ENCODE peak calls at places on chromosomes 2 and 18, in nine cellular contexts. E is type B pancreatic cell, C is mucosa of descending colon, S is Calu3, Q is WERI-Rb-1, P is kidney, V is choroid plexus epithelial cell, O is neural crest cell, Z is WTC11. X is an unnamed sample.

GRCh38 chr18:47120428-47120827 is 29.9 kb downstream of the HDHD2 start:
- DNase-seq in E (no peak), S (no peak), V (no peak), Q (no peak), O (no peak), C (no peak), P (no peak), Z (no peak), X (no peak)

GRCh38 chr2:134668821-134669220 is 50.0 kb downstream of the TMEM163 start:
- DNase-seq in C (no peak), Q (no peak), Z (no peak), S (no peak), O (no peak), V (no peak), E (no peak), P (no peak), X (no peak)

GRCh38 chr2:41735446-41735845 is 312.4 kb upstream of the PKDCC start:
- DNase-seq in Q (no peak), Z (no peak), O (no peak), S (no peak), C (no peak), V (no peak), P (no peak), E (no peak), X (no peak)

GRCh38 chr2:128187032-128187654 is 96.1 kb downstream of the UGGT1 start:
- DNase-seq in E (no peak), C (no peak), Z (no peak), V (peak; percentile 80), S (no peak), O (no peak), P (no peak), Q (peak; percentile 57), X (no peak)

GRCh38 chr18:2442726-2443275 is 128.5 kb downstream of the METTL4 start:
- DNase-seq in V (peak; percentile 72), C (no peak), Z (no peak), O (no peak), S (peak; percentile 23), P (no peak), Q (no peak), E (no peak), X (no peak)

GRCh38 chr2:19971691-19972090 is 18.2 kb downstream of the WDR35 start:
- DNase-seq in Q (no peak), P (no peak), O (no peak), V (no peak), S (no peak), Z (no peak), C (no peak), E (no peak), X (no peak)

GRCh38 chr2:57696016-57696415 is 350.6 kb upstream of the VRK2 start:
- DNase-seq in S (peak; percentile 46), C (no peak), Z (no peak), Q (no peak), V (peak; percentile 28), P (no peak), E (no peak), O (no peak), X (no peak)

GRCh38 chr2:7899923-7900322 is 781.9 kb upstream of the ID2 start:
- DNase-seq in P (no peak), V (no peak), E (no peak), O (no peak), S (no peak), C (no peak), Q (no peak), Z (no peak), X (no peak)

GRCh38 chr2:231413456-231413855 is 17.9 kb downstream of the B3GNT7 start:
- DNase-seq in V (no peak), C (no peak), S (no peak), E (no peak), P (peak; percentile 45), Z (no peak), O (no peak), Q (no peak), X (no peak)

GRCh38 chr2:226771067-226771466 is 28.6 kb downstream of the IRS1 start:
- DNase-seq in C (peak; percentile 45), E (no peak), V (no peak), Z (no peak), Q (no peak), P (no peak), O (no peak), S (no peak), X (no peak)

GRCh38 chr2:207219716-207220414 is 54.1 kb upstream of the KLF7 start:
- DNase-seq in Q (no peak), V (peak; percentile 78), S (no peak), C (no peak), P (no peak), Z (no peak), O (no peak), E (no peak), X (no peak)

GRCh38 chr2:219448776-219449476 is 14.3 kb downstream of the SPEG start:
- DNase-seq in O (no peak), Q (no peak), Z (peak; percentile 77), C (no peak), E (no peak), S (no peak), V (no peak), P (no peak), X (no peak)

GRCh38 chr2:39603436-39603835 is 62.3 kb upstream of the TMEM178A start:
- DNase-seq in S (no peak), C (no peak), P (no peak), Q (no peak), O (no peak), Z (no peak), V (peak; percentile 44), E (no peak), X (no peak)

GRCh38 chr2:195543902-195544894 is 112.8 kb upstream of the SLC39A10 start:
- DNase-seq in E (no peak), C (no peak), P (no peak), V (peak; percentile 75), Q (no peak), Z (no peak), S (peak; percentile 28), O (no peak), X (no peak)

GRCh38 chr2:18559531-18559930 is 922 bp downstream of the RDH14 start:
- DNase-seq in P (no peak), O (no peak), Z (no peak), V (no peak), Q (no peak), C (no peak), S (no peak), E (no peak), X (no peak)

GRCh38 chr2:18557121-18557520 is 3.3 kb downstream of the RDH14 start:
- DNase-seq in V (no peak), S (no peak), O (no peak), E (no peak), C (no peak), P (no peak), Z (no peak), Q (no peak), X (no peak)

GRCh38 chr2:18558458-18558857 is 2.0 kb downstream of the RDH14 start:
- DNase-seq in E (no peak), C (no peak), V (no peak), Z (no peak), S (no peak), O (no peak), Q (no peak), P (no peak), X (no peak)

GRCh38 chr2:18560797-18561085 is 288 bp upstream of the RDH14 start:
- DNase-seq in Q (no peak), P (no peak), O (no peak), S (no peak), E (no peak), Z (no peak), C (no peak), V (no peak), X (no peak)

DNA sequence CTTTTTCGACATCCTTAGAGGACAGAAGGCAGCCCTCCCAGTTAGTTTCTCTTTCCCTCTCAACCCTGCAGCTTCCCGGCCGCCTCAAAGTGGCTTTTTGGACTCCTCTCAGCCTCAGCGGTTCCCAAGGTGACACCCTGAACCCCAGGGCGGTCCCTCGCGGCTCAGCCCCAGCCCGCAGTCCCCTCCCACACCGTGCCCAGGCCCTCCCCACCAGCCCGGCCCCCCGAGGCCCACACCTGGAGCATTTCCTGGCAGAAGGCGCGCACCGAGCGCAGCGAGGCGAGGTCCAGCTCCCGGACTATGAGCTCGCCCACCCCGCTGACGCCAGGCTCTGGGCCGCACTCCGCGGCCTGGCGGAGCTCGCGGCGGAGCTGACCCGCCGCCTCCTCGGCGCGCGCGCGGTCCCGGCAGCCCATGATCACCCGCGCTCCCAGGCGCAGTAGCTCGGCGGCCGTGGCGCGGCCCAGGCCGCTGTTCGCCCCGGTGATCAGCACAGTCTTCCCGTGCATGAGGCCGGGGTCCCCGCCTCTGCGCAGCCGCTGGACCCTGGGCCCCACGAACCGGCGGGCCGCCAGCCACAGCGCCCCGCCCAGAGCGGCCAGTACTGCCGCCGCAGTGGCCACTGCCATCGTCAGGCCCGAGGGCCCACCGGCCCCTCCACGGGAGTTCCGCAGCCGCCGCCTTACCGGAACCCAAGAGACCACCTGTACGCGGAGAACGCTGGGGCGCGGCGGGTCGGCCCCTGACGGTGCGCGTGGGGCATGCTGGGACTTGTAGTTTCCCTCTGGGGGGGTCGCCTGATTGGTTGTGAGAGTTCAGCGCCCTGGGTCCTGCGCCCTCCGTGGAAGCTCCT is at the start of gene RDH14:
- DNase-seq in Q (peak; percentile 99), P (peak; percentile 98), V (peak; percentile 95), O (peak; percentile 82), Z (peak; percentile 97), C (peak; percentile 95), E (peak; percentile 95), S (peak; percentile 94), X (peak; percentile 93)
- TF ChIP-seq CTCF in Q (no peak), P (no peak), V (no peak), O (no peak), Z (no peak), C (no peak), E (no peak), S (no peak), X (no peak)

DNA sequence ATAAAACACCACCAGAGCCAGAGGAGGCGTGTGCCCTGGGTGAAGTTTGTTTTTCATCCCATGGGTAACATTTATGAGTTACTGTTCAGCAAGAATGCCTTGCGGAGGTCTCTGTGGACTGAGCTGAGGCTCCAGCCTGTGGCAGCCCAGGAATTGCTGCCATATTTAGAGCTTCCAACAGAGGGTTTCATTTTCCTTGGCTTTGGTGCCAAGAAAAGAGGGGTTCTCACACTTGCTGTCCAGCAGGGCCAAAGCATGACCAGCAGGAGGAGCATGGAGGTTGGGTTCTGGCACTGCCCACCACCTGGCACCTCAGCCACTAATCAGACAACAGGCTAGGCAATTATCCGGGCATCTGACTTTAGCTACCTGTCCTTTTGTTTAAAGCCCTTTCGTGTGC is 36.7 kb downstream of the EPAS1 start:
- DNase-seq in E (no peak), O (no peak), Q (no peak), V (no peak), Z (peak; percentile 16), P (no peak), C (no peak), S (no peak), X (no peak)
- TF ChIP-seq CTCF in E (no peak), O (no peak), Q (peak; percentile 68), V (peak; percentile 45), Z (no peak), P (peak; percentile 16), C (no peak), S (no peak), X (no peak)

GRCh38 chr18:55988537-55988936 is 400.5 kb upstream of the TCF4 start:
- DNase-seq in S (no peak), Q (no peak), P (no peak), E (no peak), O (no peak), C (no peak), V (peak; percentile 30), Z (no peak), X (no peak)
- TF ChIP-seq CTCF in S (no peak), Q (no peak), P (no peak), E (no peak), O (no peak), C (no peak), V (no peak), Z (no peak), X (no peak)

GRCh38 chr2:169562519-169562918 is 11.1 kb downstream of the FASTKD1 start:
- DNase-seq in O (no peak), C (no peak), P (no peak), E (no peak), Q (no peak), Z (no peak), S (no peak), V (no peak), X (no peak)
- TF ChIP-seq CTCF in O (no peak), C (no peak), P (no peak), E (no peak), Q (no peak), Z (no peak), S (no peak), V (no peak), X (no peak)